ENCODE peak calls at places on chromosomes 12 and 14, in eight cellular contexts. I, Q, K, D, Y, W, M and L are unnamed samples.

GRCh38 chr12:52280319-52280795 is 5.9 kb downstream of the KRT86 start:
- DNase-seq in K (peak), Y (no peak), W (no peak), Q (peak), I (no peak), M (no peak), D (peak), L (peak)

GRCh38 chr12:28286352-28286751 is 96.1 kb downstream of the CCDC91 start:
- DNase-seq in D (no peak), K (no peak), Q (no peak), M (no peak), Y (no peak), W (no peak), I (no peak), L (no peak)

GRCh38 chr12:111995782-111996480 is 17.0 kb downstream of the TMEM116 start:
- DNase-seq in M (no peak), W (no peak), I (no peak), Q (no peak), K (no peak), D (no peak), Y (no peak), L (no peak)

GRCh38 chr12:78293039-78293686 is 462.5 kb downstream of the NAV3 start:
- DNase-seq in I (no peak), W (no peak), Y (no peak), Q (no peak), D (no peak), M (no peak), K (peak), L (no peak)

GRCh38 chr12:82436354-82436753 is 78.0 kb downstream of the METTL25 start:
- DNase-seq in I (no peak), Q (no peak), K (no peak), W (no peak), D (no peak), M (no peak), Y (no peak), L (no peak)

GRCh38 chr14:24595046-24595808 is 14.3 kb downstream of the GZMH start:
- DNase-seq in K (no peak), D (no peak), Q (no peak), Y (no peak), I (no peak), M (no peak), W (no peak), L (no peak)

GRCh38 chr12:6044082-6044481 is 80.4 kb downstream of the VWF start:
- DNase-seq in Q (no peak), D (no peak), Y (no peak), M (no peak), I (no peak), K (no peak), W (no peak), L (no peak)

GRCh38 chr12:106049546-106049945 is 89.2 kb downstream of the NUAK1 start:
- DNase-seq in M (no peak), W (no peak), D (no peak), K (no peak), Y (no peak), I (no peak), Q (no peak), L (no peak)

GRCh38 chr14:104885031-104885972 is 20.2 kb downstream of the CEP170B start:
- DNase-seq in Q (no peak), D (no peak), Y (no peak), M (no peak), K (no peak), W (no peak), I (no peak), L (no peak)

GRCh38 chr12:98188649-98189048 is 326.7 kb upstream of the TMPO start:
- DNase-seq in Q (no peak), W (no peak), Y (no peak), I (no peak), M (no peak), K (peak), D (no peak), L (no peak)